ENCODE peak calls at places on chromosomes 11 and 22, in ten cellular contexts. O, Q, S, A, R, F, Y, Z, V and G are unnamed samples.

GRCh38 chr11:2766166-2766565 is 66.4 kb upstream of the KCNQ1OT1 start:
- DNase-seq in O (no peak), Z (no peak), S (no peak), F (no peak), V (no peak), A (no peak), Y (no peak), Q (no peak), R (no peak), G (no peak)

GRCh38 chr11:91997178-91997577 is 227.4 kb upstream of the FAT3 start:
- DNase-seq in R (no peak), O (no peak), V (peak), S (no peak), A (no peak), Z (no peak), Y (no peak), F (no peak), Q (no peak), G (no peak)

GRCh38 chr11:107591446-107592236 is 694 bp downstream of the ELMOD1 start:
- DNase-seq in O (no peak), V (peak), R (peak), Z (no peak), Y (peak), Q (peak), F (no peak), S (peak), A (no peak), G (peak)

GRCh38 chr11:15629690-15630321 is 515.1 kb downstream of the INSC start:
- DNase-seq in A (no peak), V (no peak), O (no peak), F (no peak), Y (peak), Z (no peak), R (no peak), S (no peak), Q (no peak), G (no peak)

GRCh38 chr22:43851979-43852307 is 10.4 kb downstream of the SULT4A1 start:
- DNase-seq in R (no peak), O (no peak), A (no peak), V (no peak), S (no peak), Q (no peak), Y (no peak), F (no peak), Z (no peak), G (no peak)

GRCh38 chr11:102061276-102061675 is 14.0 kb downstream of the CFAP300 start:
- DNase-seq in V (no peak), Q (no peak), Z (peak), Y (no peak), R (no peak), F (no peak), O (no peak), S (no peak), A (no peak), G (no peak)

GRCh38 chr11:66071326-66071870 is 1.3 kb downstream of the PACS1 start:
- DNase-seq in V (no peak), F (no peak), R (no peak), S (no peak), O (no peak), Q (no peak), A (no peak), Y (no peak), Z (no peak), G (no peak)

GRCh38 chr11:129252621-129253020 is 60.5 kb upstream of the ARHGAP32 start:
- DNase-seq in Y (no peak), V (no peak), O (no peak), F (no peak), Q (no peak), A (no peak), S (no peak), Z (no peak), R (no peak), G (no peak)

GRCh38 chr22:42711895-42712837 is 8.5 kb downstream of the A4GALT start:
- DNase-seq in V (no peak), S (no peak), Q (no peak), R (no peak), O (no peak), Y (no peak), A (no peak), Z (no peak), F (no peak), G (no peak)

GRCh38 chr11:12731841-12732336 is 57.7 kb downstream of the TEAD1 start:
- DNase-seq in V (no peak), S (peak), Z (peak), R (no peak), Q (no peak), Y (no peak), F (no peak), A (no peak), O (peak), G (peak)

GRCh38 chr11:36492724-36493304 is 17.3 kb downstream of the TRAF6 start:
- DNase-seq in A (no peak), F (no peak), Y (peak), S (peak), Z (peak), R (peak), O (no peak), Q (no peak), V (peak), G (peak)

GRCh38 chr11:73376803-73377629 is 817 bp downstream of the RELT start:
- DNase-seq in S (peak), R (peak), O (peak), Q (peak), V (peak), F (peak), Y (peak), Z (peak), A (peak), G (peak)

GRCh38 chr22:24141586-24141985 is 39.7 kb upstream of the SUSD2 start:
- DNase-seq in F (no peak), R (no peak), O (no peak), A (peak), S (peak), V (no peak), Z (no peak), Y (no peak), Q (no peak), G (no peak)

GRCh38 chr11:133950874-133951483 is 5.8 kb downstream of the IGSF9B start:
- DNase-seq in O (no peak), F (no peak), A (no peak), Z (no peak), S (no peak), Y (no peak), R (no peak), Q (no peak), V (peak), G (no peak)

GRCh38 chr11:3609416-3610265 is 32.2 kb downstream of the ART5 start:
- DNase-seq in Z (peak), O (peak), F (peak), S (peak), R (peak), Q (peak), A (no peak), V (peak), Y (peak), G (peak)

GRCh38 chr22:27115816-27116256 is 458.4 kb downstream of the MIAT start:
- DNase-seq in Y (no peak), R (no peak), V (no peak), O (no peak), F (no peak), S (peak), A (peak), Q (no peak), Z (peak), G (no peak)

GRCh38 chr11:11535611-11536010 is 86.2 kb downstream of the GALNT18 start:
- DNase-seq in V (no peak), Q (no peak), O (no peak), Z (no peak), Y (no peak), R (no peak), S (no peak), A (no peak), F (no peak), G (no peak)

GRCh38 chr22:20106205-20106848 is 9.6 kb upstream of the RANBP1 start:
- DNase-seq in Q (no peak), Y (no peak), V (no peak), R (no peak), A (no peak), Z (no peak), F (no peak), O (no peak), S (no peak), G (no peak)